ENCODE peak calls at places on chromosomes 3 and 15, in five cellular contexts. R, Q, U, H and O are unnamed samples.

GRCh38 chr15:95872366-95872771 is 458.1 kb upstream of the NR2F2 start:
- DNase-seq in U (no peak), Q (no peak), R (no peak), H (no peak), O (no peak)

GRCh38 chr3:13524979-13525669 is 23.8 kb upstream of the FBLN2 start:
- DNase-seq in U (no peak), Q (peak; percentile 77), H (peak; percentile 69), R (no peak), O (no peak)

GRCh38 chr3:127467386-127467785 is 123.1 kb downstream of the TPRA1 start:
- DNase-seq in R (no peak), U (peak; percentile 85), H (no peak), Q (no peak), O (no peak)

GRCh38 chr3:46925585-46925934 is 48.0 kb downstream of the PTH1R start:
- DNase-seq in H (no peak), Q (no peak), U (no peak), R (no peak), O (no peak)

GRCh38 chr3:31896026-31896425 is 85.0 kb downstream of the OSBPL10 start:
- DNase-seq in U (no peak), R (no peak), Q (no peak), H (no peak), O (no peak)

GRCh38 chr3:151443583-151443982 is 17.3 kb downstream of the IGSF10 start:
- DNase-seq in R (no peak), Q (peak; percentile 26), H (no peak), U (no peak), O (no peak)

GRCh38 chr15:101326026-101326315 is 30.9 kb upstream of the SNRPA1 start:
- DNase-seq in U (no peak), R (no peak), H (no peak), Q (no peak), O (no peak)

GRCh38 chr15:69032703-69033373 is 18.3 kb downstream of the NOX5 start:
- DNase-seq in U (peak; percentile 40), Q (no peak), H (no peak), R (no peak), O (no peak)

GRCh38 chr3:139301183-139301582 is 42.6 kb upstream of the MRPS22 start:
- DNase-seq in R (no peak), H (no peak), U (no peak), Q (peak; percentile 84), O (no peak)

GRCh38 chr3:123292321-123293310 is 90.9 kb downstream of the SEC22A start:
- DNase-seq in H (no peak), R (no peak), Q (no peak), U (peak; percentile 63), O (no peak)

GRCh38 chr3:166519443-166519842 is 682.2 kb upstream of the BCHE start:
- DNase-seq in U (no peak), Q (no peak), R (no peak), H (no peak), O (no peak)

GRCh38 chr15:44033894-44034293 is 161.2 kb downstream of the FRMD5 start:
- DNase-seq in R (no peak), Q (peak; percentile 81), U (no peak), H (peak; percentile 27), O (no peak)

GRCh38 chr3:143367171-143367570 is 247.6 kb downstream of the CHST2 start:
- DNase-seq in U (no peak), H (no peak), R (no peak), Q (no peak), O (no peak)

GRCh38 chr15:50485389-50485788 is 61.1 kb downstream of the USP50 start:
- DNase-seq in Q (no peak), H (no peak), U (no peak), R (no peak), O (no peak)

GRCh38 chr3:143851331-143852017 is 3.2 kb upstream of the SLC9A9 start:
- DNase-seq in R (no peak), H (no peak), U (no peak), Q (no peak), O (no peak)

GRCh38 chr15:39583586-39584265 is 2.8 kb downstream of the THBS1 start:
- DNase-seq in H (peak; percentile 67), U (peak; percentile 74), Q (peak; percentile 77), R (no peak), O (no peak)

GRCh38 chr15:58070801-58071418 is 5.4 kb upstream of the ALDH1A2 start:
- DNase-seq in R (no peak), Q (peak; percentile 56), U (peak; percentile 35), H (peak; percentile 19), O (peak; percentile 22)

GRCh38 chr3:141243295-141243707 is 11.7 kb downstream of the PXYLP1 start:
- DNase-seq in Q (peak; percentile 54), H (no peak), R (peak; percentile 54), U (no peak), O (no peak)

GRCh38 chr3:135992072-135992471 is 26.5 kb downstream of the PPP2R3A start:
- DNase-seq in R (no peak), Q (peak; percentile 78), U (no peak), H (peak; percentile 62), O (no peak)